ENCODE peak calls at places on chromosome 1, in four cellular contexts. X is fibroblast of mammary gland, H is A549, E is choroid plexus epithelial cell. N is an unnamed sample.

GRCh38 chr1:17149771-17150170 is 30.5 kb upstream of the PADI2 start:
- DNase-seq in X (no peak), H (no peak), E (no peak), N (no peak)

GRCh38 chr1:175717610-175718195 is 25.7 kb downstream of the TNR start:
- DNase-seq in X (no peak), H (no peak), E (no peak), N (no peak)

GRCh38 chr1:9069324-9070100 is at the start of gene SLC2A5:
- DNase-seq in X (peak; percentile 54), H (no peak), E (no peak), N (peak; percentile 73)

GRCh38 chr1:230851291-230851691 is 17.0 kb downstream of the C1orf198 start:
- DNase-seq in X (no peak), H (no peak), E (peak; percentile 87), N (no peak)

GRCh38 chr1:7388488-7389185 is 382.5 kb upstream of the VAMP3 start:
- DNase-seq in X (peak; percentile 39), H (no peak), E (no peak), N (no peak)

GRCh38 chr1:236206548-236206947 is 64.2 kb downstream of the GPR137B start:
- DNase-seq in X (no peak), H (no peak), E (no peak), N (peak; percentile 38)

GRCh38 chr1:151966061-151966460 is 27.6 kb downstream of the S100A10 start:
- DNase-seq in X (no peak), H (no peak), E (no peak), N (no peak)

GRCh38 chr1:25566730-25567341 is 23.4 kb downstream of the LDLRAP1 start:
- DNase-seq in X (peak; percentile 71), H (no peak), E (peak; percentile 97), N (no peak)

GRCh38 chr1:206864939-206865671 is at the start of gene IL20:
- DNase-seq in X (peak; percentile 91), H (peak; percentile 76), E (peak; percentile 88), N (peak; percentile 68)

GRCh38 chr1:30715216-30715615 is 8.2 kb downstream of the MATN1 start:
- DNase-seq in X (no peak), H (peak; percentile 38), E (no peak), N (no peak)

GRCh38 chr1:98051065-98051675 is 130.3 kb upstream of the DPYD start:
- DNase-seq in X (peak; percentile 81), H (peak; percentile 77), E (peak; percentile 89), N (peak; percentile 24)

GRCh38 chr1:203338335-203339036 is 12.4 kb downstream of the FMOD start:
- DNase-seq in X (peak; percentile 65), H (peak; percentile 65), E (peak; percentile 79), N (peak; percentile 57)

GRCh38 chr1:243421784-243422183 is 165.9 kb downstream of the SDCCAG8 start:
- DNase-seq in X (peak; percentile 71), H (peak; percentile 46), E (peak; percentile 94), N (peak; percentile 24)

GRCh38 chr1:232732344-232732910 is 72.8 kb upstream of the MAP10 start:
- DNase-seq in X (no peak), H (no peak), E (no peak), N (no peak)

GRCh38 chr1:36211307-36211706 is 12.9 kb upstream of the THRAP3 start:
- DNase-seq in X (no peak), H (no peak), E (no peak), N (no peak)

GRCh38 chr1:199550384-199551067 is 477.0 kb upstream of the NR5A2 start:
- DNase-seq in X (peak; percentile 14), H (no peak), E (peak; percentile 66), N (no peak)

GRCh38 chr1:177256153-177256814 is 85.5 kb downstream of the BRINP2 start:
- DNase-seq in X (peak; percentile 99), H (peak; percentile 72), E (peak; percentile 91), N (no peak)

GRCh38 chr1:61157420-61157987 is 75.1 kb downstream of the NFIA start:
- DNase-seq in X (peak; percentile 87), H (no peak), E (peak; percentile 89), N (peak; percentile 43)

GRCh38 chr1:61149010-61149860 is 66.9 kb downstream of the NFIA start:
- DNase-seq in X (no peak), H (no peak), E (no peak), N (no peak)

GRCh38 chr1:61152066-61152465 is 69.7 kb downstream of the NFIA start:
- DNase-seq in X (no peak), H (no peak), E (no peak), N (no peak)

GRCh38 chr1:61156576-61157239 is 74.3 kb downstream of the NFIA start:
- DNase-seq in X (no peak), H (no peak), E (no peak), N (no peak)

DNA sequence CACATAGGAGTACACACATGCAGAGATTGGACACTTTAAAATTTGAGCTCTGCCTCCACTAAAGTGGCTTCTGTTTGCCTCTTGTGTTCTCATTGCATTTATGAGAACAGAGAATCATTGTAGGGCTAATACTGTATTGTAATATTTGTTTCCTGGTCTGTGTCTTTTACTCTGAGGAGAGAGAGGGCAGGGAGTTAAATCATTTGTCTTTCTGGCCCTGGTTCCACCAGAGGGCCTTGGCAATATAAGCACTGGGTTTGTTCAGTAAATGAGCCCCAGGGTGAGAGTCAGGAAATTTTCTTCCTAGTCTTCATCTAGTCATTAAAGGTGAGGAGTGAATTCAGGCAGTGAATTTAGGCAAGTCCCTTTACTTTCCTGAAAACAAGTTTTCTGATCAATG is 70.3 kb downstream of the NFIA start:
- DNase-seq in X (no peak), H (no peak), E (no peak), N (no peak)
- TF ChIP-seq CTCF in X (no peak), H (no peak), E (peak; percentile 15), N (no peak)

DNA sequence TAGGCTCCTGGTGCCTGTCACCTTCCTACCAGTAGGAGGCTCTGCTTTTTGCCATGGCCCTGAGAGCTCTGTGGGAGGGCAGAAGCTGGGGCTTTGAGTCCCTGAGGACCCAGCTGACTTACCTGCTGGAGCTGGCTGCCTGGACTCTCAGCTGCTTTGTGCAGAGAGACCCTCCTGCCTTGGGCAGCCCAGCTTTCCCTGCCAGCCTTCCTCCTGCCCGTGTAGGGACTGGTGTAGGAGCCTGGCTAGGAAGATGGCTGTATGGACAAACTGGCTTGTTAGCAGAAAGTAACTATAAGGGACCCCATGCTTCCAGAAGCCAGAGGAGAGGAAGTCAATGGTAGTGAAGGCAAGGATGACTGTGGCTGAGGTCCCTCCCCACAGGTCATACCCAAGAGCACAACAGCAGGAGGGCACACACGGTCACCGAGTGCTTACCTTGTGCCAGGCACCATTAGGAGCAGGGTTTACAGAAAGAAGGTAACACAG is 9.7 kb upstream of the CELSR2 start:
- DNase-seq in X (peak; percentile 38), H (peak; percentile 55), E (peak; percentile 70), N (peak; percentile 36)
- TF ChIP-seq CTCF in X (peak; percentile 64), H (peak; percentile 34), E (peak; percentile 78), N (peak; percentile 27)

DNA sequence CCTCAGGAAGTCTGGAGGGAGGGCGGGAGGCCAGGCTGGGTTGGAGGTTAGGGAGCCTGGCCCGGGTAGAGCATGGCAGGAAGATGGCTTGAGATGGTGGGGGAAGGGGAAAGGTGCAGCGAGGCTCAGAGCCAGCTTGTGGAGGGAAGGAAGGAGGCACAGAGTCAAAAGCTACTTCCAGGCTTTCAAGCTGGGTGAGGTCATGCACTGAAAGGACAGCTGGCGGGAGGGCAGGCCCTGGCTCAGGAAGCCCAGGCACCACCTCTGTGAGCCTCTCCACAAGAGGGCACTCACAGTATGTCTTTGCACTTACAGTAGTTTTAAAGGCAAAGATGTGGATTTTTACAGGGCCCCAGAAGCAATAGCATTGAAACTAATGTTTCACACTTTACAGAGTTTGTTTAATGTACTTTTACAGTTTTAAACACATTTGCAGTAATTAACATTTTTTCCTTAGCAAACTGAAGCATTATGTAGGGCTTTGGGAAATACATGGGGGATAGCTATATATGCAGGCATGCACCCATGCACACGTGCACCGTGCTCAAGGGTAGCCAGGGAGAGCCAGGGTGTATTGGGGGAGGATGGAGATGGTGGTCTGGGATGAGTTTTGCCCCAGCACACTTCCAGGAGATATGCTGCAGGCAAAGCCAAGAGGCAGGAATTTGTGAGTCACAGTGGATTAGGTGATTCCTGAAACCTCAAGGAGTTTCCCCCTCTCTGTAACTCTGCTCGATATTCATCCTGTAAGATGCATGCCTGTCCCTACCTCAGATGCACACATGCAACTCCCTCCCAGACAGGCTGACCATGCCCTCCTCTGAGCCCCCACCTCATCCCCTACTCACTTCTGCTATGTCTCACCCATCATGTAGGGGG is 6.1 kb upstream of the ADAM15 start:
- DNase-seq in X (peak; percentile 85), H (peak; percentile 88), E (peak; percentile 79), N (peak; percentile 64)
- TF ChIP-seq CTCF in X (peak; percentile 81), H (peak; percentile 73), E (peak; percentile 81), N (peak; percentile 74)

GRCh38 chr1:215891266-215891665 is 324.2 kb downstream of the KCTD3 start:
- DNase-seq in X (no peak), H (no peak), E (no peak), N (no peak)

GRCh38 chr1:215891673-215892072 is 324.6 kb downstream of the KCTD3 start:
- DNase-seq in X (peak; percentile 36), H (no peak), E (no peak), N (no peak)

GRCh38 chr1:215887618-215888017 is 320.5 kb downstream of the KCTD3 start:
- DNase-seq in X (no peak), H (no peak), E (no peak), N (no peak)

GRCh38 chr1:215890438-215890837 is 323.3 kb downstream of the KCTD3 start:
- DNase-seq in X (no peak), H (no peak), E (no peak), N (no peak)

GRCh38 chr1:215888159-215888558 is 321.1 kb downstream of the KCTD3 start:
- DNase-seq in X (peak; percentile 36), H (peak; percentile 8), E (peak; percentile 1), N (no peak)
- TF ChIP-seq CTCF in X (peak; percentile 9), H (peak; percentile 13), E (no peak), N (no peak)

GRCh38 chr1:19414490-19414889 is 70.8 kb downstream of the CAPZB start:
- DNase-seq in X (no peak), H (no peak), E (peak; percentile 42), N (no peak)

GRCh38 chr1:19413999-19414398 is 71.3 kb downstream of the CAPZB start:
- DNase-seq in X (no peak), H (no peak), E (no peak), N (no peak)

GRCh38 chr1:19416145-19416544 is 69.2 kb downstream of the CAPZB start:
- DNase-seq in X (no peak), H (no peak), E (no peak), N (no peak)

GRCh38 chr1:19418503-19418971 is 66.8 kb downstream of the CAPZB start:
- DNase-seq in X (peak; percentile 51), H (no peak), E (peak; percentile 67), N (no peak)

GRCh38 chr1:19416919-19417441 is 68.4 kb downstream of the CAPZB start:
- DNase-seq in X (no peak), H (no peak), E (no peak), N (no peak)
- TF ChIP-seq CTCF in X (no peak), H (no peak), E (no peak), N (no peak)

GRCh38 chr1:234125283-234125682 is 220.8 kb downstream of the SLC35F3 start:
- DNase-seq in X (no peak), H (peak; percentile 72), E (peak; percentile 6), N (no peak)
- TF ChIP-seq CTCF in X (no peak), H (peak; percentile 44), E (peak; percentile 16), N (no peak)

GRCh38 chr1:38152351-38153082 is 105.9 kb upstream of the POU3F1 start:
- DNase-seq in X (peak; percentile 4), H (peak; percentile 14), E (no peak), N (no peak)
- TF ChIP-seq CTCF in X (no peak), H (no peak), E (no peak), N (no peak)

N was measured in HL-60.